ENCODE peak calls at places on chromosomes 4 and X, in four cellular contexts. K, L, H and R are unnamed samples.

GRCh38 chr4:129327637-129328036 is 231.7 kb downstream of the C4orf33 start:
- DNase-seq in K (no peak), H (no peak), L (no peak), R (no peak)

GRCh38 chr4:147825451-147826287 is 93.8 kb downstream of the ARHGAP10 start:
- DNase-seq in L (no peak), K (no peak), H (no peak), R (peak)

GRCh38 chrX:1932231-1932630 is 317.4 kb downstream of the ASMT start:
- DNase-seq in K (no peak), H (no peak), L (no peak), R (no peak)

GRCh38 chrX:149453911-149454820 is 50.9 kb downstream of the IDS start:
- DNase-seq in K (no peak), L (no peak), H (no peak), R (peak)

GRCh38 chr4:52234539-52235174 is 183.6 kb downstream of the SPATA18 start:
- DNase-seq in K (peak), H (no peak), L (no peak), R (peak)

GRCh38 chr4:186855111-186855510 is 131.5 kb upstream of the FAT1 start:
- DNase-seq in L (no peak), K (no peak), H (no peak), R (no peak)

GRCh38 chr4:28350485-28350884 is 1489.8 kb downstream of the STIM2 start:
- DNase-seq in H (no peak), K (no peak), L (no peak), R (peak)

GRCh38 chr4:1377606-1378261 is 28.5 kb downstream of the NKX1-1 start:
- DNase-seq in K (no peak), H (no peak), L (no peak), R (no peak)

GRCh38 chr4:177367336-177367735 is 57.7 kb downstream of the NEIL3 start:
- DNase-seq in L (no peak), H (no peak), K (no peak), R (peak)

GRCh38 chr4:73707918-73708577 is 32.3 kb upstream of the CXCL8 start:
- DNase-seq in L (no peak), H (no peak), K (peak), R (peak)

GRCh38 chr4:185573651-185574199 is 38.4 kb upstream of the PDLIM3 start:
- DNase-seq in H (no peak), K (peak), L (no peak), R (peak)

GRCh38 chrX:142483965-142484364 is 278.9 kb upstream of the MAGEC2 start:
- DNase-seq in K (no peak), L (no peak), H (no peak), R (no peak)

GRCh38 chr4:121950212-121950679 is 1.6 kb downstream of the TRPC3 start:
- DNase-seq in K (peak), L (peak), H (peak), R (peak)

GRCh38 chr4:164706675-164707074 is 47.3 kb upstream of the SMIM31 start:
- DNase-seq in H (no peak), L (no peak), K (no peak), R (no peak)

GRCh38 chr4:47907247-47907646 is 7.1 kb downstream of the NFXL1 start:
- DNase-seq in H (no peak), L (no peak), K (no peak), R (peak)

GRCh38 chr4:154781126-154781982 is at the start of gene RBM46:
- DNase-seq in L (no peak), H (no peak), K (no peak), R (no peak)

GRCh38 chr4:126358041-126358440 is 1043.3 kb downstream of the FAT4 start:
- DNase-seq in L (no peak), H (no peak), K (no peak), R (no peak)

GRCh38 chr4:153764611-153765368 is 5.0 kb upstream of the RNF175 start:
- DNase-seq in H (no peak), K (no peak), L (no peak), R (no peak)

GRCh38 chr4:3871181-3871852 is 105.1 kb downstream of the ADRA2C start:
- DNase-seq in L (no peak), K (no peak), H (no peak), R (no peak)

GRCh38 chrX:153435845-153436244 is 10.0 kb downstream of the TREX2 start:
- DNase-seq in H (no peak), L (no peak), K (no peak), R (no peak)

GRCh38 chrX:34849371-34849770 is 93.2 kb upstream of the FAM47B start:
- DNase-seq in H (no peak), L (no peak), K (no peak), R (peak)

GRCh38 chr4:151475338-151475737 is 66.4 kb downstream of the FHIP1A start:
- DNase-seq in H (no peak), L (no peak), K (no peak), R (no peak)

GRCh38 chr4:147786031-147786430 is 54.1 kb downstream of the ARHGAP10 start:
- DNase-seq in K (no peak), H (no peak), L (no peak), R (peak)

GRCh38 chrX:6292599-6292998 is 63.9 kb upstream of the NLGN4X start:
- DNase-seq in L (no peak), H (no peak), K (no peak), R (no peak)

GRCh38 chrX:101642086-101642485 is 17.6 kb downstream of the ARMCX2 start:
- DNase-seq in K (no peak), L (no peak), H (no peak), R (peak)

GRCh38 chrX:53383376-53384087 is 38.9 kb downstream of the SMC1A start:
- DNase-seq in L (no peak), K (no peak), H (no peak), R (no peak)

GRCh38 chr4:4507923-4508322 is 33.9 kb downstream of the STX18 start:
- DNase-seq in K (no peak), L (no peak), H (no peak), R (no peak)

GRCh38 chrX:129553619-129554288 is 13.7 kb downstream of the OCRL start:
- DNase-seq in L (no peak), K (no peak), H (no peak), R (no peak)

GRCh38 chr4:83197555-83198235 is 83.2 kb upstream of the PLAC8 start:
- DNase-seq in H (no peak), L (no peak), K (peak), R (peak)

GRCh38 chr4:156884183-156884582 is 87.4 kb downstream of the PDGFC start:
- DNase-seq in K (no peak), L (no peak), H (no peak), R (no peak)

GRCh38 chr4:106369456-106370060 is 980 bp upstream of the GIMD1 start:
- DNase-seq in L (no peak), H (no peak), K (peak), R (peak)

GRCh38 chrX:71181558-71181909 is 36.9 kb downstream of the NLGN3 start:
- DNase-seq in H (peak), K (no peak), L (no peak), R (no peak)

GRCh38 chrX:38117485-38117884 is 103.2 kb downstream of the SRPX start:
- DNase-seq in K (no peak), H (no peak), L (no peak), R (peak)

GRCh38 chr4:111434581-111434980 is 710.7 kb upstream of the FAM241A start:
- DNase-seq in L (no peak), H (no peak), K (peak), R (peak)

GRCh38 chr4:179465131-179465797 is 2023.0 kb upstream of the AGA start:
- DNase-seq in H (no peak), K (no peak), L (no peak), R (no peak)

GRCh38 chr4:176150283-176150682 is 45.1 kb downstream of the SPATA4 start:
- DNase-seq in K (peak), L (no peak), H (no peak), R (peak)